ENCODE peak calls at places on chromosomes 13 and 19, in ten cellular contexts. One of them, this sample, is unnamed.

GRCh38 chr13:108895220-108895704 is 265.9 kb downstream of the MYO16 start:
- DNase-seq in amniotic stem cell: peak; percentile 51
- DNase-seq in CD8-positive, alpha-beta memory T cell: no peak
- DNase-seq in stimulated activated CD8-positive, alpha-beta memory T cell treated with anti-CD3 and anti-CD28 coated beads, Interleukin-2, amount 100 ng/mL, for 1 hour: no peak
- DNase-seq in ureter: no peak
- DNase-seq in uterus: no peak
- DNase-seq in T-cell: no peak
- DNase-seq in effector CD4-positive, alpha-beta T cell: no peak
- DNase-seq in neuronal stem cell: peak; percentile 6
- DNase-seq in CD4-positive, alpha-beta T cell: no peak
- DNase-seq in this sample: no peak

GRCh38 chr19:16188521-16188920 is 3.3 kb downstream of the FAM32A start:
- DNase-seq in CD4-positive, alpha-beta T cell: no peak
- DNase-seq in amniotic stem cell: no peak
- DNase-seq in ureter: no peak
- DNase-seq in stimulated activated CD8-positive, alpha-beta memory T cell treated with anti-CD3 and anti-CD28 coated beads, Interleukin-2, amount 100 ng/mL, for 1 hour: no peak
- DNase-seq in uterus: no peak
- DNase-seq in CD8-positive, alpha-beta memory T cell: no peak
- DNase-seq in T-cell: no peak
- DNase-seq in neuronal stem cell: no peak
- DNase-seq in effector CD4-positive, alpha-beta T cell: no peak
- DNase-seq in this sample: no peak

GRCh38 chr19:18465214-18465963 is 27.5 kb upstream of the ISYNA1 start:
- DNase-seq in uterus: no peak
- DNase-seq in neuronal stem cell: no peak
- DNase-seq in CD8-positive, alpha-beta memory T cell: no peak
- DNase-seq in amniotic stem cell: no peak
- DNase-seq in ureter: no peak
- DNase-seq in T-cell: no peak
- DNase-seq in effector CD4-positive, alpha-beta T cell: no peak
- DNase-seq in CD4-positive, alpha-beta T cell: no peak
- DNase-seq in stimulated activated CD8-positive, alpha-beta memory T cell treated with anti-CD3 and anti-CD28 coated beads, Interleukin-2, amount 100 ng/mL, for 1 hour: no peak
- DNase-seq in this sample: no peak

GRCh38 chr13:40186636-40187323 is 479.7 kb downstream of the FOXO1 start:
- DNase-seq in amniotic stem cell: no peak
- DNase-seq in CD4-positive, alpha-beta T cell: no peak
- DNase-seq in T-cell: no peak
- DNase-seq in ureter: no peak
- DNase-seq in neuronal stem cell: no peak
- DNase-seq in effector CD4-positive, alpha-beta T cell: peak; percentile 9
- DNase-seq in CD8-positive, alpha-beta memory T cell: no peak
- DNase-seq in stimulated activated CD8-positive, alpha-beta memory T cell treated with anti-CD3 and anti-CD28 coated beads, Interleukin-2, amount 100 ng/mL, for 1 hour: no peak
- DNase-seq in uterus: no peak
- DNase-seq in this sample: no peak

GRCh38 chr13:101614491-101614890 is 162.0 kb downstream of the ITGBL1 start:
- DNase-seq in T-cell: no peak
- DNase-seq in CD8-positive, alpha-beta memory T cell: no peak
- DNase-seq in stimulated activated CD8-positive, alpha-beta memory T cell treated with anti-CD3 and anti-CD28 coated beads, Interleukin-2, amount 100 ng/mL, for 1 hour: no peak
- DNase-seq in amniotic stem cell: no peak
- DNase-seq in neuronal stem cell: no peak
- DNase-seq in ureter: no peak
- DNase-seq in CD4-positive, alpha-beta T cell: no peak
- DNase-seq in uterus: no peak
- DNase-seq in effector CD4-positive, alpha-beta T cell: no peak
- DNase-seq in this sample: no peak

GRCh38 chr13:64314286-64314685 is 2898.6 kb upstream of the PCDH20 start:
- DNase-seq in CD8-positive, alpha-beta memory T cell: no peak
- DNase-seq in stimulated activated CD8-positive, alpha-beta memory T cell treated with anti-CD3 and anti-CD28 coated beads, Interleukin-2, amount 100 ng/mL, for 1 hour: no peak
- DNase-seq in amniotic stem cell: no peak
- DNase-seq in effector CD4-positive, alpha-beta T cell: no peak
- DNase-seq in neuronal stem cell: no peak
- DNase-seq in T-cell: no peak
- DNase-seq in ureter: no peak
- DNase-seq in CD4-positive, alpha-beta T cell: no peak
- DNase-seq in uterus: no peak
- DNase-seq in this sample: no peak

GRCh38 chr13:113297370-113297871 is 382 bp downstream of the LAMP1 start:
- DNase-seq in uterus: no peak
- DNase-seq in T-cell: peak; percentile 49
- DNase-seq in CD4-positive, alpha-beta T cell: peak; percentile 19
- DNase-seq in amniotic stem cell: no peak
- DNase-seq in CD8-positive, alpha-beta memory T cell: peak; percentile 64
- DNase-seq in effector CD4-positive, alpha-beta T cell: peak; percentile 39
- DNase-seq in ureter: no peak
- DNase-seq in stimulated activated CD8-positive, alpha-beta memory T cell treated with anti-CD3 and anti-CD28 coated beads, Interleukin-2, amount 100 ng/mL, for 1 hour: peak; percentile 33
- DNase-seq in neuronal stem cell: no peak
- DNase-seq in this sample: no peak

GRCh38 chr19:5036733-5037681 is 68.1 kb downstream of the KDM4B start:
- DNase-seq in stimulated activated CD8-positive, alpha-beta memory T cell treated with anti-CD3 and anti-CD28 coated beads, Interleukin-2, amount 100 ng/mL, for 1 hour: no peak
- DNase-seq in effector CD4-positive, alpha-beta T cell: no peak
- DNase-seq in neuronal stem cell: no peak
- DNase-seq in amniotic stem cell: peak; percentile 52
- DNase-seq in CD4-positive, alpha-beta T cell: no peak
- DNase-seq in T-cell: no peak
- DNase-seq in CD8-positive, alpha-beta memory T cell: no peak
- DNase-seq in uterus: peak; percentile 52
- DNase-seq in ureter: no peak
- DNase-seq in this sample: no peak

GRCh38 chr19:46913852-46914430 is 53.1 kb downstream of the ARHGAP35 start:
- DNase-seq in ureter: no peak
- DNase-seq in amniotic stem cell: no peak
- DNase-seq in T-cell: no peak
- DNase-seq in effector CD4-positive, alpha-beta T cell: no peak
- DNase-seq in CD4-positive, alpha-beta T cell: no peak
- DNase-seq in CD8-positive, alpha-beta memory T cell: no peak
- DNase-seq in stimulated activated CD8-positive, alpha-beta memory T cell treated with anti-CD3 and anti-CD28 coated beads, Interleukin-2, amount 100 ng/mL, for 1 hour: no peak
- DNase-seq in neuronal stem cell: no peak
- DNase-seq in uterus: no peak
- DNase-seq in this sample: no peak

GRCh38 chr19:2663920-2664571 is 38.4 kb downstream of the GNG7 start:
- DNase-seq in CD8-positive, alpha-beta memory T cell: no peak
- DNase-seq in CD4-positive, alpha-beta T cell: no peak
- DNase-seq in amniotic stem cell: no peak
- DNase-seq in T-cell: no peak
- DNase-seq in ureter: no peak
- DNase-seq in stimulated activated CD8-positive, alpha-beta memory T cell treated with anti-CD3 and anti-CD28 coated beads, Interleukin-2, amount 100 ng/mL, for 1 hour: no peak
- DNase-seq in neuronal stem cell: no peak
- DNase-seq in uterus: no peak
- DNase-seq in effector CD4-positive, alpha-beta T cell: no peak
- DNase-seq in this sample: no peak

GRCh38 chr19:11164879-11165406 is 9.4 kb upstream of the SPC24 start:
- DNase-seq in stimulated activated CD8-positive, alpha-beta memory T cell treated with anti-CD3 and anti-CD28 coated beads, Interleukin-2, amount 100 ng/mL, for 1 hour: no peak
- DNase-seq in CD4-positive, alpha-beta T cell: no peak
- DNase-seq in ureter: peak; percentile 89
- DNase-seq in uterus: peak; percentile 92
- DNase-seq in amniotic stem cell: no peak
- DNase-seq in effector CD4-positive, alpha-beta T cell: no peak
- DNase-seq in CD8-positive, alpha-beta memory T cell: no peak
- DNase-seq in T-cell: no peak
- DNase-seq in neuronal stem cell: no peak
- DNase-seq in this sample: no peak

GRCh38 chr13:93472296-93472695 is 245.7 kb downstream of the GPC6 start:
- DNase-seq in effector CD4-positive, alpha-beta T cell: no peak
- DNase-seq in stimulated activated CD8-positive, alpha-beta memory T cell treated with anti-CD3 and anti-CD28 coated beads, Interleukin-2, amount 100 ng/mL, for 1 hour: no peak
- DNase-seq in uterus: no peak
- DNase-seq in CD4-positive, alpha-beta T cell: no peak
- DNase-seq in T-cell: no peak
- DNase-seq in CD8-positive, alpha-beta memory T cell: no peak
- DNase-seq in ureter: no peak
- DNase-seq in amniotic stem cell: no peak
- DNase-seq in neuronal stem cell: no peak
- DNase-seq in this sample: no peak

GRCh38 chr19:12450817-12451216 is 10.0 kb upstream of the ZNF443 start:
- DNase-seq in CD4-positive, alpha-beta T cell: no peak
- DNase-seq in stimulated activated CD8-positive, alpha-beta memory T cell treated with anti-CD3 and anti-CD28 coated beads, Interleukin-2, amount 100 ng/mL, for 1 hour: no peak
- DNase-seq in effector CD4-positive, alpha-beta T cell: no peak
- DNase-seq in neuronal stem cell: no peak
- DNase-seq in uterus: no peak
- DNase-seq in ureter: no peak
- DNase-seq in CD8-positive, alpha-beta memory T cell: no peak
- DNase-seq in amniotic stem cell: no peak
- DNase-seq in T-cell: no peak
- DNase-seq in this sample: no peak

GRCh38 chr13:112859128-112859816 is 109.7 kb upstream of the MCF2L start:
- DNase-seq in neuronal stem cell: no peak
- DNase-seq in amniotic stem cell: no peak
- DNase-seq in effector CD4-positive, alpha-beta T cell: no peak
- DNase-seq in stimulated activated CD8-positive, alpha-beta memory T cell treated with anti-CD3 and anti-CD28 coated beads, Interleukin-2, amount 100 ng/mL, for 1 hour: no peak
- DNase-seq in uterus: peak; percentile 2
- DNase-seq in CD4-positive, alpha-beta T cell: no peak
- DNase-seq in CD8-positive, alpha-beta memory T cell: no peak
- DNase-seq in T-cell: no peak
- DNase-seq in ureter: no peak
- DNase-seq in this sample: no peak

GRCh38 chr13:100549316-100549715 is 39.3 kb downstream of the GGACT start:
- DNase-seq in CD4-positive, alpha-beta T cell: no peak
- DNase-seq in effector CD4-positive, alpha-beta T cell: no peak
- DNase-seq in ureter: no peak
- DNase-seq in amniotic stem cell: no peak
- DNase-seq in T-cell: no peak
- DNase-seq in stimulated activated CD8-positive, alpha-beta memory T cell treated with anti-CD3 and anti-CD28 coated beads, Interleukin-2, amount 100 ng/mL, for 1 hour: no peak
- DNase-seq in uterus: no peak
- DNase-seq in CD8-positive, alpha-beta memory T cell: no peak
- DNase-seq in neuronal stem cell: no peak
- DNase-seq in this sample: no peak

GRCh38 chr19:33705090-33705847 is 83.5 kb downstream of the CHST8 start:
- DNase-seq in ureter: no peak
- DNase-seq in stimulated activated CD8-positive, alpha-beta memory T cell treated with anti-CD3 and anti-CD28 coated beads, Interleukin-2, amount 100 ng/mL, for 1 hour: no peak
- DNase-seq in amniotic stem cell: no peak
- DNase-seq in CD4-positive, alpha-beta T cell: no peak
- DNase-seq in uterus: no peak
- DNase-seq in neuronal stem cell: no peak
- DNase-seq in T-cell: no peak
- DNase-seq in effector CD4-positive, alpha-beta T cell: no peak
- DNase-seq in CD8-positive, alpha-beta memory T cell: no peak
- DNase-seq in this sample: no peak

GRCh38 chr19:38233740-38234251 is 9.8 kb upstream of the DPF1 start:
- DNase-seq in neuronal stem cell: peak; percentile 83
- DNase-seq in CD8-positive, alpha-beta memory T cell: peak; percentile 67
- DNase-seq in uterus: peak; percentile 60
- DNase-seq in amniotic stem cell: peak; percentile 55
- DNase-seq in ureter: peak; percentile 79
- DNase-seq in T-cell: peak; percentile 55
- DNase-seq in CD4-positive, alpha-beta T cell: peak; percentile 71
- DNase-seq in stimulated activated CD8-positive, alpha-beta memory T cell treated with anti-CD3 and anti-CD28 coated beads, Interleukin-2, amount 100 ng/mL, for 1 hour: peak; percentile 43
- DNase-seq in effector CD4-positive, alpha-beta T cell: peak; percentile 69
- DNase-seq in this sample: no peak

GRCh38 chr19:16588089-16588823 is 16.0 kb upstream of the SLC35E1 start:
- DNase-seq in neuronal stem cell: no peak
- DNase-seq in CD4-positive, alpha-beta T cell: peak; percentile 32
- DNase-seq in ureter: no peak
- DNase-seq in T-cell: peak; percentile 49
- DNase-seq in effector CD4-positive, alpha-beta T cell: peak; percentile 61
- DNase-seq in amniotic stem cell: no peak
- DNase-seq in uterus: peak; percentile 33
- DNase-seq in CD8-positive, alpha-beta memory T cell: peak; percentile 45
- DNase-seq in stimulated activated CD8-positive, alpha-beta memory T cell treated with anti-CD3 and anti-CD28 coated beads, Interleukin-2, amount 100 ng/mL, for 1 hour: no peak
- DNase-seq in this sample: no peak

GRCh38 chr13:113882266-113882627 is 18.4 kb upstream of the GAS6 start:
- DNase-seq in effector CD4-positive, alpha-beta T cell: no peak
- DNase-seq in ureter: no peak
- DNase-seq in CD4-positive, alpha-beta T cell: no peak
- DNase-seq in T-cell: no peak
- DNase-seq in CD8-positive, alpha-beta memory T cell: no peak
- DNase-seq in uterus: no peak
- DNase-seq in neuronal stem cell: no peak
- DNase-seq in stimulated activated CD8-positive, alpha-beta memory T cell treated with anti-CD3 and anti-CD28 coated beads, Interleukin-2, amount 100 ng/mL, for 1 hour: no peak
- DNase-seq in amniotic stem cell: no peak
- DNase-seq in this sample: no peak

GRCh38 chr19:34825212-34825611 is 52.2 kb upstream of the ZNF599 start:
- DNase-seq in neuronal stem cell: no peak
- DNase-seq in CD8-positive, alpha-beta memory T cell: no peak
- DNase-seq in CD4-positive, alpha-beta T cell: no peak
- DNase-seq in T-cell: no peak
- DNase-seq in uterus: no peak
- DNase-seq in ureter: no peak
- DNase-seq in amniotic stem cell: no peak
- DNase-seq in stimulated activated CD8-positive, alpha-beta memory T cell treated with anti-CD3 and anti-CD28 coated beads, Interleukin-2, amount 100 ng/mL, for 1 hour: no peak
- DNase-seq in effector CD4-positive, alpha-beta T cell: no peak
- DNase-seq in this sample: no peak

GRCh38 chr19:2982983-2983350 is 5.6 kb downstream of the TLE6 start:
- DNase-seq in neuronal stem cell: no peak
- DNase-seq in CD4-positive, alpha-beta T cell: no peak
- DNase-seq in uterus: peak; percentile 91
- DNase-seq in amniotic stem cell: peak; percentile 29
- DNase-seq in ureter: peak; percentile 90
- DNase-seq in T-cell: no peak
- DNase-seq in stimulated activated CD8-positive, alpha-beta memory T cell treated with anti-CD3 and anti-CD28 coated beads, Interleukin-2, amount 100 ng/mL, for 1 hour: no peak
- DNase-seq in CD8-positive, alpha-beta memory T cell: no peak
- DNase-seq in effector CD4-positive, alpha-beta T cell: no peak
- DNase-seq in this sample: peak; percentile 4

GRCh38 chr13:39789451-39789850 is 134.0 kb downstream of the COG6 start:
- DNase-seq in stimulated activated CD8-positive, alpha-beta memory T cell treated with anti-CD3 and anti-CD28 coated beads, Interleukin-2, amount 100 ng/mL, for 1 hour: no peak
- DNase-seq in neuronal stem cell: no peak
- DNase-seq in CD4-positive, alpha-beta T cell: no peak
- DNase-seq in effector CD4-positive, alpha-beta T cell: no peak
- DNase-seq in T-cell: no peak
- DNase-seq in uterus: no peak
- DNase-seq in CD8-positive, alpha-beta memory T cell: no peak
- DNase-seq in amniotic stem cell: no peak
- DNase-seq in ureter: no peak
- DNase-seq in this sample: no peak

GRCh38 chr13:109479534-109479933 is 306.8 kb downstream of the IRS2 start:
- DNase-seq in ureter: no peak
- DNase-seq in stimulated activated CD8-positive, alpha-beta memory T cell treated with anti-CD3 and anti-CD28 coated beads, Interleukin-2, amount 100 ng/mL, for 1 hour: no peak
- DNase-seq in uterus: no peak
- DNase-seq in CD4-positive, alpha-beta T cell: no peak
- DNase-seq in neuronal stem cell: no peak
- DNase-seq in effector CD4-positive, alpha-beta T cell: no peak
- DNase-seq in amniotic stem cell: no peak
- DNase-seq in T-cell: no peak
- DNase-seq in CD8-positive, alpha-beta memory T cell: no peak
- DNase-seq in this sample: no peak

GRCh38 chr19:5691205-5691929 is 1.3 kb downstream of the RPL36 start:
- DNase-seq in effector CD4-positive, alpha-beta T cell: peak; percentile 20
- DNase-seq in CD4-positive, alpha-beta T cell: no peak
- DNase-seq in ureter: peak; percentile 76
- DNase-seq in amniotic stem cell: no peak
- DNase-seq in neuronal stem cell: no peak
- DNase-seq in T-cell: no peak
- DNase-seq in stimulated activated CD8-positive, alpha-beta memory T cell treated with anti-CD3 and anti-CD28 coated beads, Interleukin-2, amount 100 ng/mL, for 1 hour: no peak
- DNase-seq in uterus: peak; percentile 77
- DNase-seq in CD8-positive, alpha-beta memory T cell: peak; percentile 28
- DNase-seq in this sample: no peak

This sample was measured in HS-27A.